ENCODE peak calls at places on chromosomes 6 and 20, in four cellular contexts. R, O, B and Z are unnamed samples.

GRCh38 chr6:106273087-106273486 is 52.5 kb downstream of the ATG5 start:
- DNase-seq in R (no peak), O (peak), B (no peak), Z (no peak)

GRCh38 chr6:169774347-169774746 is 22.9 kb downstream of the ERMARD start:
- DNase-seq in R (no peak), O (no peak), B (no peak), Z (no peak)

GRCh38 chr20:19114410-19114809 is 98.0 kb upstream of the SLC24A3 start:
- DNase-seq in R (no peak), O (peak), B (no peak), Z (no peak)

GRCh38 chr6:55528624-55529023 is 50.4 kb downstream of the HMGCLL1 start:
- DNase-seq in R (no peak), O (peak), B (no peak), Z (peak)

GRCh38 chr6:114157848-114158247 is 185.0 kb downstream of the HS3ST5 start:
- DNase-seq in R (no peak), O (no peak), B (no peak), Z (no peak)

GRCh38 chr6:99073223-99073622 is 125.5 kb upstream of the FBXL4 start:
- DNase-seq in R (no peak), O (no peak), B (no peak), Z (no peak)

GRCh38 chr6:146741609-146742008 is 142.8 kb downstream of the ADGB start:
- DNase-seq in R (no peak), O (no peak), B (no peak), Z (peak)

GRCh38 chr6:115643762-115644161 is 416.9 kb downstream of the FRK start:
- DNase-seq in R (no peak), O (no peak), B (no peak), Z (peak)

GRCh38 chr6:6583836-6584235 is 4.7 kb upstream of the LY86 start:
- DNase-seq in R (no peak), O (no peak), B (no peak), Z (no peak)

GRCh38 chr6:43951063-43951755 is 176.0 kb downstream of the MRPL14 start:
- DNase-seq in R (peak), O (no peak), B (peak), Z (no peak)

GRCh38 chr6:162344301-162344700 is 383.3 kb downstream of the PRKN start:
- DNase-seq in R (no peak), O (no peak), B (no peak), Z (no peak)

GRCh38 chr20:49497217-49497560 is 14.7 kb upstream of the KCNB1 start:
- DNase-seq in R (no peak), O (no peak), B (no peak), Z (no peak)

GRCh38 chr20:53738039-53738944 is 144.7 kb upstream of the ZNF217 start:
- DNase-seq in R (peak), O (no peak), B (peak), Z (peak)

GRCh38 chr20:2169456-2170088 is 67.9 kb downstream of the STK35 start:
- DNase-seq in R (no peak), O (no peak), B (no peak), Z (no peak)

GRCh38 chr6:33273924-33274902 is 2.3 kb downstream of the RPS18 start:
- DNase-seq in R (no peak), O (no peak), B (no peak), Z (no peak)

GRCh38 chr6:48766349-48766748 is 655.4 kb upstream of the PTCHD4 start:
- DNase-seq in R (no peak), O (no peak), B (no peak), Z (peak)

GRCh38 chr20:20549267-20549612 is 163.2 kb downstream of the RALGAPA2 start:
- DNase-seq in R (no peak), O (no peak), B (no peak), Z (no peak)

GRCh38 chr6:14466278-14466677 is 348.7 kb downstream of the CD83 start:
- DNase-seq in R (no peak), O (no peak), B (no peak), Z (peak)

GRCh38 chr6:157036245-157036681 is 259.1 kb downstream of the ARID1B start:
- DNase-seq in R (no peak), O (no peak), B (no peak), Z (peak)

GRCh38 chr6:152701081-152701862 is 3.6 kb downstream of the MYCT1 start:
- DNase-seq in R (no peak), O (no peak), B (no peak), Z (peak)

GRCh38 chr20:38982291-38982690 is 20.1 kb downstream of the DHX35 start:
- DNase-seq in R (no peak), O (no peak), B (no peak), Z (peak)

GRCh38 chr6:150741633-150742200 is 123.8 kb upstream of the MTHFD1L start:
- DNase-seq in R (no peak), O (no peak), B (peak), Z (no peak)

GRCh38 chr20:19621072-19621471 is 137.0 kb upstream of the RIN2 start:
- DNase-seq in R (no peak), O (no peak), B (no peak), Z (peak)

GRCh38 chr20:25469558-25469957 is 62.1 kb downstream of the GINS1 start:
- DNase-seq in R (no peak), O (no peak), B (peak), Z (no peak)

GRCh38 chr6:26199057-26199772 is 112.0 kb downstream of the HFE start:
- DNase-seq in R (no peak), O (peak), B (peak), Z (peak)

GRCh38 chr6:45272626-45273025 is 55.5 kb upstream of the RUNX2 start:
- DNase-seq in R (no peak), O (no peak), B (no peak), Z (no peak)

GRCh38 chr20:10632681-10633509 is 40.9 kb downstream of the JAG1 start:
- DNase-seq in R (no peak), O (no peak), B (no peak), Z (no peak)

GRCh38 chr6:166618866-166619761 is 7.9 kb downstream of the RPS6KA2 start:
- DNase-seq in R (no peak), O (no peak), B (no peak), Z (peak)

GRCh38 chr20:1535420-1536175 is 21.9 kb downstream of the SIRPD start:
- DNase-seq in R (no peak), O (peak), B (no peak), Z (no peak)

GRCh38 chr6:169944415-169944814 is 193.0 kb downstream of the ERMARD start:
- DNase-seq in R (no peak), O (no peak), B (no peak), Z (no peak)

GRCh38 chr20:47198996-47199552 is 157.4 kb downstream of the ZMYND8 start:
- DNase-seq in R (no peak), O (no peak), B (no peak), Z (no peak)

GRCh38 chr20:6044102-6044501 is 9.8 kb downstream of the LRRN4 start:
- DNase-seq in R (no peak), O (no peak), B (peak), Z (no peak)

GRCh38 chr6:45054610-45055009 is 273.5 kb upstream of the RUNX2 start:
- DNase-seq in R (no peak), O (no peak), B (no peak), Z (no peak)

GRCh38 chr20:13995841-13996240 is 525 bp downstream of the MACROD2 start:
- DNase-seq in R (no peak), O (no peak), B (no peak), Z (no peak)
- TF ChIP-seq CHD1 in R (no peak), O (no peak), B (no peak), Z (no peak)

DNA sequence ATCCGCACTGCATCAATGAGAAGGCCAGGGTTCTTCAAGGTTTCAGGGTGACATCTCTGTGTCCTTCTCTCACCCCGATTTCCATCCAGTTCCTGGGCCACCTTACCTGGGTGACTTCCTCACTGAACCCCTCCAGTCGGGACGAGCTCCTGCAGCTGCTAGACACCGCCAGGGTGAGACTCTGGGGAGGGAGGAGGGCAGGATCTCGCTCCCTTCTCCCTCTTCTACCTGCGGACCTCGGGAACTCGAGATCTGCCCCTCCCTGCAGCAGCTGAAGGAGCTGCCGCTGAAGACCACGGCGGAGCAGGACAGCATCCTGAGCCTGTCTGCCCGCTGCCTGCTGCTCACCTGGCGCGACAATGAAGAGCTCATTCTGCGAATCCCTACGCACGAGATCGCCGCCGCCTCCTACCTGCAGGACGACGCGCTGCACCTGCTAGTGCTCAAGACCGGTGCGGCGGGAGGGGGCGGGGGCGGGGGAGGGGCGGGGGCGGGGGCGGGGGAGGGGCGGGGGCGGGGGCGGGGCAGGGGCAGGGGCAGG is 7.5 kb downstream of the CCM2L start:
- DNase-seq in R (peak), O (no peak), B (peak), Z (no peak)
- TF ChIP-seq CHD1 in R (no peak), O (no peak), B (no peak), Z (no peak)

DNA sequence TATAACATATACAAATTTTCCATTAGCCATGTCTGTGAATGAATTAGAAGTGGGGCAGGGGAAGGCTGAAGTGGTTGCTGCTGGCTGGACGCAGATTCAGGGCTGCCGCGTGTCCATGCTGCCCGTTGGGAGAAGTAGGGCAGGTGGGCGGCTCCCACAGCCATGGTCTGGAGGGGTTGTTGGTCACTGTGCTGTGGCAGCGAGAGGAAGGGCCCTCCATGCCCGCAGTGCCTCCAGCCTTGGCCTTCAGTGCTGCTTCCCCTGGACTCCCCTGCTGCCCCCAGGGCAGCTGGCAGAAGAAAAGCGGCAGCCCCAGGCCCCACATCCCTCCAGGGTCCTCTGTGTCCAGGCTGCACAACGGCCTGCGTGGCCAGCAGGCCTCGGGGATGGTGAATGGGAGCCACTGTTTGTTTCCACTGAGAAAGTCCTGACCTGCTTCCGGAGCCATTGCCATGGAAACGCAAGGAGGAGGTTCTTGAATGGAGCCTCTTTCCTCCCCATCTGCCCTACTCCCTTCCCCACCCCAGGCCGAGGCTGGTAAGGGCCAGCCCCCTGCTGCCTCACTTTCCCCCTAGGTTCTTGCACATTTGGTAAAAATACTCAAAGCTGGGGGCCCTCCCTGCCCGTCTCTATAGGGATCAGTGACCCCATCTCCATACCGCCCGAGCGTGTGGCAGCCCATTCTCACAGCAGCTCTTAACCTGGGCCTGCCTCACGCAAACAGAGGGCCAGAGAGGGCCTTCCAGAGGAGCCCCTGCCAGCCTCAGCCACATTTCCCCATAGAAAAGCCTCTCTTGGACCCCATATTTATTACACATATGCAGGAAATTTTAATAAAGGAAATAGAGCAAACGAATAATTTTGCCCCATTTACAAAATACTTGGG is 113.3 kb downstream of the SASH1 start:
- DNase-seq in R (no peak), O (no peak), B (no peak), Z (no peak)
- TF ChIP-seq CHD1 in R (no peak), O (no peak), B (no peak), Z (no peak)

GRCh38 chr20:61932711-61933480 is 132.8 kb downstream of the TAF4 start:
- DNase-seq in R (no peak), O (no peak), B (no peak), Z (no peak)
- TF ChIP-seq CHD1 in R (no peak), O (no peak), B (no peak), Z (no peak)

GRCh38 chr20:58515240-58516212 is at the start of gene APCDD1L:
- DNase-seq in R (peak), O (no peak), B (peak), Z (peak)
- TF ChIP-seq CHD1 in R (no peak), O (no peak), B (no peak), Z (no peak)

GRCh38 chr20:17227669-17228623 is 1.1 kb downstream of the PCSK2 start:
- DNase-seq in R (no peak), O (no peak), B (no peak), Z (peak)
- TF ChIP-seq CHD1 in R (no peak), O (no peak), B (no peak), Z (no peak)

GRCh38 chr20:8854566-8854965 is 214.3 kb upstream of the PLCB4 start:
- DNase-seq in R (no peak), O (no peak), B (no peak), Z (peak)
- TF ChIP-seq CHD1 in R (no peak), O (no peak), B (no peak), Z (no peak)

GRCh38 chr6:163712981-163713380 is 298.5 kb downstream of the QKI start:
- DNase-seq in R (no peak), O (no peak), B (no peak), Z (no peak)

GRCh38 chr6:163711071-163711470 is 296.6 kb downstream of the QKI start:
- DNase-seq in R (no peak), O (no peak), B (no peak), Z (no peak)

GRCh38 chr6:163714179-163714578 is 299.7 kb downstream of the QKI start:
- DNase-seq in R (no peak), O (no peak), B (no peak), Z (no peak)

GRCh38 chr6:163711615-163712568 is 297.4 kb downstream of the QKI start:
- DNase-seq in R (no peak), O (peak), B (no peak), Z (no peak)

DNA sequence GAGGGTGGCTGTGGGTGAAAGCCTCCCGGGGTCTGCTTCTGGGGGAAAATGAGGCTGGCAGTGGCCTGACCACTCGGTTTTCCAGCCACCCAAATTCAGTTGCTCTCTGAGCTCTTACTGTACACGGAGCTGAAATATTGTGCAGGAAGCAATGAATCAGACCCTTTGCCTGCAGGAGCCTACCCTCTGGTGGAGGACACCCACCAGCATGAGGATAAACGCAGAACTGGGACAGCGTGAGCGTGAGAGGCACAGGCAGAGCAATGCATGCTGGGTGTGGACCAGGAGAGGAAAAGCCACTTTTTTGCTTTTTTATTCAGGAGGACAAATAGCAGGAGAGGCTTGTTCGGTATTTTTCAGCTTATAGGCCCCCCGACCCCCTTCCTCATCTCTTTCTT is 298.1 kb downstream of the QKI start:
- DNase-seq in R (no peak), O (no peak), B (no peak), Z (no peak)
- TF ChIP-seq CHD1 in R (no peak), O (no peak), B (no peak), Z (no peak)

GRCh38 chr20:43690943-43691598 is 24.2 kb downstream of the MYBL2 start:
- DNase-seq in R (no peak), O (no peak), B (peak), Z (no peak)

GRCh38 chr20:43695571-43695970 is 28.7 kb downstream of the MYBL2 start:
- DNase-seq in R (no peak), O (no peak), B (no peak), Z (no peak)

GRCh38 chr20:43689165-43689564 is 22.3 kb downstream of the MYBL2 start:
- DNase-seq in R (no peak), O (no peak), B (no peak), Z (no peak)

GRCh38 chr20:43694763-43695162 is 27.8 kb downstream of the MYBL2 start:
- DNase-seq in R (no peak), O (no peak), B (no peak), Z (no peak)

DNA sequence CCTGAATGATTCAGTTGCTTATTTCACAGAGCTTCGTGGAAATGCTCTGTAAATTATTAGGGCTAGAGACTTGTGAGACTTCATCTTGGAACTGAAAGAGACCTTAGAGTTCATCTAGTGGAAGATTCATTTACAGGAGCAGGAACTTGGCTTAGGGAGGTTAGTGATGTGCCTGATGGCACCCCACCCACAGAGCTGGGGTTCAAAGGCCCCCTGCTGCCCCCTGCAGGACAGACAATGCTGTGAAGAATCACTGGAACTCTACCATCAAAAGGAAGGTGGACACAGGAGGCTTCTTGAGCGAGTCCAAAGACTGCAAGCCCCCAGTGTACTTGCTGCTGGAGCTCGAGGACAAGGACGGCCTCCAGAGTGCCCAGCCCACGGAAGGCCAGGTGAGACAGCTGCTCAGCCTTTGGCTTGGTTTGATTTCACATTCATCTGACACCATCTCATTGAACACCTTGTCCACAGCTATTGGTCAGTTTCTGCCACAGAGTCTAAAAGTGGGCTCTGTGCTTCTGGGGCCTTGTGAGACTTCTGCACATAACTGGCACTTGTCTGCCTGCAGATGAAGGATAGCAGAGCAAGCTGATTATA is 25.1 kb downstream of the MYBL2 start:
- DNase-seq in R (peak), O (no peak), B (peak), Z (peak)
- TF ChIP-seq CHD1 in R (no peak), O (no peak), B (no peak), Z (no peak)